ENCODE peak calls at places on chromosomes 13 and 19, in seven cellular contexts. M, T, J, L, F, W and G are unnamed samples.

GRCh38 chr19:36215276-36216171 is 618 bp downstream of the ZNF146 start:
- DNase-seq in W (peak; percentile 50), F (peak; percentile 35), J (no peak), M (peak; percentile 56), L (no peak), T (no peak), G (peak; percentile 41)

GRCh38 chr19:1400281-1401137 is 833 bp downstream of the GAMT start:
- DNase-seq in W (no peak), L (peak; percentile 73), F (peak; percentile 45), M (no peak), T (no peak), J (peak; percentile 93), G (no peak)

GRCh38 chr19:38665950-38666661 is 18.7 kb downstream of the ACTN4 start:
- DNase-seq in T (no peak), J (no peak), M (no peak), F (peak; percentile 59), L (peak; percentile 55), W (no peak), G (peak; percentile 67)

GRCh38 chr19:5031231-5032100 is 62.6 kb downstream of the KDM4B start:
- DNase-seq in T (peak; percentile 66), F (peak; percentile 85), M (peak; percentile 86), L (peak; percentile 87), W (peak; percentile 70), J (peak; percentile 89), G (peak; percentile 59)

GRCh38 chr13:26605845-26606244 is 48.4 kb downstream of the WASF3 start:
- DNase-seq in L (no peak), W (no peak), T (no peak), M (no peak), J (peak; percentile 34), F (peak; percentile 21), G (no peak)

GRCh38 chr13:95317037-95317989 is 16.1 kb upstream of the ABCC4 start:
- DNase-seq in F (no peak), T (no peak), L (no peak), W (no peak), J (peak; percentile 76), M (no peak), G (peak; percentile 87)

GRCh38 chr19:54392078-54392477 is 23.2 kb upstream of the TTYH1 start:
- DNase-seq in W (no peak), T (no peak), J (no peak), M (no peak), F (no peak), L (no peak), G (no peak)

GRCh38 chr13:107807306-107808073 is 407.8 kb downstream of the LIG4 start:
- DNase-seq in T (no peak), W (no peak), M (no peak), J (no peak), F (no peak), L (no peak), G (no peak)

GRCh38 chr13:76663941-76664340 is 222.3 kb downstream of the KCTD12 start:
- DNase-seq in J (no peak), T (no peak), L (no peak), F (no peak), M (no peak), W (no peak), G (no peak)

GRCh38 chr13:108734676-108735075 is 105.3 kb downstream of the MYO16 start:
- DNase-seq in F (no peak), J (peak; percentile 18), T (no peak), W (no peak), M (no peak), L (no peak), G (peak; percentile 33)

GRCh38 chr19:47498561-47498960 is 14.5 kb upstream of the KPTN start:
- DNase-seq in L (no peak), W (no peak), T (no peak), M (no peak), J (no peak), F (no peak), G (no peak)

GRCh38 chr19:3131168-3131567 is 4.7 kb upstream of the GNA15 start:
- DNase-seq in F (no peak), W (no peak), J (no peak), T (no peak), L (no peak), M (no peak), G (no peak)

GRCh38 chr13:114140131-114140908 is 7.9 kb upstream of the RASA3 start:
- DNase-seq in M (peak; percentile 42), F (no peak), W (no peak), L (no peak), J (no peak), T (peak; percentile 33), G (no peak)

GRCh38 chr19:558770-559439 is 13.5 kb upstream of the BSG start:
- DNase-seq in J (no peak), T (no peak), W (no peak), M (no peak), L (peak; percentile 79), F (no peak), G (no peak)

GRCh38 chr19:51168571-51169282 is 26.6 kb downstream of the SIGLEC7 start:
- DNase-seq in T (no peak), W (peak; percentile 4), F (peak; percentile 10), M (no peak), J (peak; percentile 30), L (no peak), G (no peak)

GRCh38 chr19:2260341-2260751 is 4.1 kb upstream of the JSRP1 start:
- DNase-seq in W (no peak), T (no peak), F (peak; percentile 55), L (no peak), J (no peak), M (no peak), G (peak; percentile 39)

GRCh38 chr13:112615391-112615790 is 27.4 kb upstream of the TUBGCP3 start:
- DNase-seq in M (no peak), J (no peak), F (no peak), W (no peak), L (no peak), T (no peak), G (no peak)

GRCh38 chr13:111402441-111402840 is 82.0 kb downstream of the TEX29 start:
- DNase-seq in W (no peak), T (no peak), F (no peak), M (no peak), J (no peak), L (no peak), G (no peak)

GRCh38 chr19:33446918-33447293 is 73.4 kb downstream of the CEBPG start:
- DNase-seq in L (no peak), T (no peak), J (no peak), F (no peak), M (no peak), W (no peak), G (no peak)

GRCh38 chr13:75305057-75305456 is 176.9 kb downstream of the TBC1D4 start:
- DNase-seq in J (peak; percentile 90), W (peak; percentile 31), T (no peak), M (no peak), L (no peak), F (no peak), G (no peak)

GRCh38 chr19:42553292-42554045 is 25.2 kb upstream of the CEACAM1 start:
- DNase-seq in L (peak; percentile 33), W (peak; percentile 71), F (peak; percentile 79), M (no peak), J (no peak), T (no peak), G (peak; percentile 54)

GRCh38 chr19:41299755-41300089 is 10.2 kb upstream of the CCDC97 start:
- DNase-seq in F (peak; percentile 44), M (no peak), J (no peak), W (peak; percentile 78), L (peak; percentile 64), T (no peak), G (no peak)